ENCODE peak calls at places on chromosome 6, in six cellular contexts. One of them, this sample, is unnamed.

GRCh38 chr6:42075159-42075838 is 25.0 kb downstream of the TAF8 start:
- DNase-seq in colonic mucosa: peak; percentile 88
- DNase-seq in cardiac muscle cell: peak; percentile 83
- DNase-seq in ovary: peak; percentile 83
- DNase-seq in transverse colon: peak; percentile 84
- DNase-seq in GM23338: peak; percentile 85
- DNase-seq in this sample: peak; percentile 45

GRCh38 chr6:106168097-106168888 is 82.2 kb downstream of the PRDM1 start:
- DNase-seq in colonic mucosa: no peak
- DNase-seq in cardiac muscle cell: no peak
- DNase-seq in ovary: no peak
- DNase-seq in transverse colon: no peak
- DNase-seq in GM23338: no peak
- DNase-seq in this sample: no peak

GRCh38 chr6:165821754-165822153 is 158.7 kb upstream of the PDE10A start:
- DNase-seq in colonic mucosa: no peak
- DNase-seq in cardiac muscle cell: no peak
- DNase-seq in ovary: no peak
- DNase-seq in transverse colon: no peak
- DNase-seq in GM23338: no peak
- DNase-seq in this sample: no peak

GRCh38 chr6:2911171-2911570 is 8.1 kb upstream of the SERPINB9 start:
- DNase-seq in colonic mucosa: no peak
- DNase-seq in cardiac muscle cell: no peak
- DNase-seq in ovary: no peak
- DNase-seq in transverse colon: no peak
- DNase-seq in GM23338: no peak
- DNase-seq in this sample: no peak

GRCh38 chr6:77561768-77562314 is 91.0 kb upstream of the MEI4 start:
- DNase-seq in colonic mucosa: peak; percentile 38
- DNase-seq in cardiac muscle cell: no peak
- DNase-seq in ovary: no peak
- DNase-seq in transverse colon: no peak
- DNase-seq in GM23338: no peak
- DNase-seq in this sample: no peak

GRCh38 chr6:31752739-31753319 is 9.6 kb upstream of the SAPCD1 start:
- DNase-seq in colonic mucosa: no peak
- DNase-seq in cardiac muscle cell: peak; percentile 46
- DNase-seq in ovary: no peak
- DNase-seq in transverse colon: no peak
- DNase-seq in GM23338: no peak
- DNase-seq in this sample: no peak

GRCh38 chr6:14072084-14072483 is 45.5 kb upstream of the CD83 start:
- DNase-seq in colonic mucosa: no peak
- DNase-seq in cardiac muscle cell: peak; percentile 20
- DNase-seq in ovary: no peak
- DNase-seq in transverse colon: no peak
- DNase-seq in GM23338: no peak
- DNase-seq in this sample: no peak

GRCh38 chr6:71406871-71407860 is 118.6 kb downstream of the OGFRL1 start:
- DNase-seq in colonic mucosa: no peak
- DNase-seq in cardiac muscle cell: no peak
- DNase-seq in ovary: no peak
- DNase-seq in transverse colon: no peak
- DNase-seq in GM23338: peak; percentile 64
- DNase-seq in this sample: no peak

GRCh38 chr6:90413867-90414266 is 117.2 kb upstream of the BACH2 start:
- DNase-seq in colonic mucosa: peak; percentile 30
- DNase-seq in cardiac muscle cell: peak; percentile 37
- DNase-seq in ovary: peak; percentile 63
- DNase-seq in transverse colon: peak; percentile 33
- DNase-seq in GM23338: peak; percentile 86
- DNase-seq in this sample: peak; percentile 62

DNA sequence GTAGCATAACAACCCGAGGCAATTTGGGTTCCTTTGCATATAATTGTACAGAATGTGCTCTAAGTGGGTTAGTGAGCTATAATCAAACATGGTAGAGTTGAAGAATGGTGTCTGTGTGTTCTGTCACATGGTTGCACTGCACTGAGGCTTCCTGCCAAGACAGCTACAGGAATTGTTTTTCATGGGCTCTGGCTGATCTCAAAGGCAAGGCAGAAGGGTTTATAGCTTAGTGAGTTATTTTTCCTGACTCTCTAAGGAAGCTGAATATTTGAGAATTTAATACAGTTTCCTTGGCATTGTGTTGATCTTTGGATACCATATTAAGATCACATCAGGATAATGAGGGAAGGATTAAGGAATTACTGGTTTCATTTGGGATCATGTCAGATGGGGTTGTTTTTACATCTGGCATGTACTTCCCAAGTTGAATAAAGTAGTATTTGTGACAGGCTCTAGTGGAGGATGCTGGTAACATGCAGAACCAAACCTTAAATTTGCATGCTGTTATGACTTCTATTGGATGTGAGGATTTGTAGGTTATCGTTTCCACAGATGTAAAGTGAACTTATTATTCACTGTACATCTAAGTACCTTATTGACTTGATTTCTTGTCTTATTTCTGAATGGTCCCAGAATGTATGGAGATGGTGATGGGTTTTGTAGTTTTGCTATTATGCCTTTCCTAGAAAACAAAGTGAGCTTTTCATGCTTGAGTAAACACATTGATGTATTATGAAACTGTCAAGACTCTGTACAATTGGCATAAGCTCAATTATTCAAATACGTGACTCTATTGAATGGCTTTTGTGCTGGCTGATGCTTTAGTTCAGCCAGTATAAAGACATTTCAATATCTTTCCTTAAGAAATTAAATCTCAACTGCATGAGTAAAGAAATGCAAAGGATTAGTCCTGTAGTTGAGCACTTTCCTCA is 43.3 kb downstream of the LRRC1 start:
- DNase-seq in colonic mucosa: no peak
- DNase-seq in cardiac muscle cell: peak; percentile 16
- DNase-seq in ovary: no peak
- DNase-seq in transverse colon: no peak
- DNase-seq in GM23338: no peak
- DNase-seq in this sample: no peak
- H3K27ac ChIP-seq in colonic mucosa: no peak overlapping the region
- H3K27ac ChIP-seq in cardiac muscle cell: no peak overlapping the region
- H3K27ac ChIP-seq in ovary: no peak overlapping the region
- H3K27ac ChIP-seq in transverse colon: no peak overlapping the region
- H3K27ac ChIP-seq in GM23338: no peak overlapping the region
- H3K27ac ChIP-seq in this sample: no peak overlapping the region

GRCh38 chr6:36945301-36945700 is 9.2 kb upstream of the PI16 start:
- DNase-seq in colonic mucosa: no peak
- DNase-seq in cardiac muscle cell: no peak
- DNase-seq in ovary: no peak
- DNase-seq in transverse colon: no peak
- DNase-seq in GM23338: no peak
- DNase-seq in this sample: no peak

GRCh38 chr6:36947570-36948351 is 6.8 kb upstream of the PI16 start:
- DNase-seq in colonic mucosa: no peak
- DNase-seq in cardiac muscle cell: no peak
- DNase-seq in ovary: no peak
- DNase-seq in transverse colon: no peak
- DNase-seq in GM23338: no peak
- DNase-seq in this sample: peak; percentile 49

GRCh38 chr6:36946526-36946925 is 8.0 kb upstream of the PI16 start:
- DNase-seq in colonic mucosa: no peak
- DNase-seq in cardiac muscle cell: no peak
- DNase-seq in ovary: no peak
- DNase-seq in transverse colon: no peak
- DNase-seq in GM23338: no peak
- DNase-seq in this sample: no peak

GRCh38 chr6:36940027-36940426 is 14.5 kb upstream of the PI16 start:
- DNase-seq in colonic mucosa: no peak
- DNase-seq in cardiac muscle cell: no peak
- DNase-seq in ovary: no peak
- DNase-seq in transverse colon: no peak
- DNase-seq in GM23338: no peak
- DNase-seq in this sample: no peak

GRCh38 chr6:36944650-36945049 is 9.9 kb upstream of the PI16 start:
- DNase-seq in colonic mucosa: no peak
- DNase-seq in cardiac muscle cell: no peak
- DNase-seq in ovary: no peak
- DNase-seq in transverse colon: no peak
- DNase-seq in GM23338: no peak
- DNase-seq in this sample: no peak
- H3K36me3 ChIP-seq in colonic mucosa: no peaks in the 10 kb centered on the region
- H3K36me3 ChIP-seq in cardiac muscle cell: no peaks in the 10 kb centered on the region
- H3K36me3 ChIP-seq in ovary: no peaks in the 10 kb centered on the region
- H3K36me3 ChIP-seq in transverse colon: no peaks in the 10 kb centered on the region
- H3K36me3 ChIP-seq in GM23338: no peaks in the 10 kb centered on the region
- H3K36me3 ChIP-seq in this sample: no peaks in the 10 kb centered on the region

DNA sequence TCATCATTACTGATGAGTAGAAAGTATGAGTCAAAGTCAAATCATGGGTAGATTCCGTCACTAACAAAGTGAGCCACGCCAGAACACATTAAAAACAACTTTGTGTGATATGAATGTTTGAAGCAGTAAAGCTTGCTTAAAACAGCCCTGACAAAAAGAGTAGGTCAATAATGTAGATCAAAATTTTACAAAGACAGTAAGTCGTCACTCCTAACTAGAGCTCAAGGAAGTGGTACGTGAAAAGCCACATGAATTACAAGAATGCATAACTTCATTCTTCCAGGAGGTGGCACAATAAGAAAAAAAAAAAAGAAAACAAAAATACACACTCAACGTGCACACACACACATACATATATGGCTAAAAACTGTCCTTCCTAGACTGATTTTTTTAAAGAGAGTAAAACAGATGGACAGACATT is 69.9 kb downstream of the HACE1 start:
- DNase-seq in colonic mucosa: no peak
- DNase-seq in cardiac muscle cell: peak; percentile 77
- DNase-seq in ovary: no peak
- DNase-seq in transverse colon: no peak
- DNase-seq in GM23338: peak; percentile 41
- DNase-seq in this sample: no peak
- TF ChIP-seq CTCF in colonic mucosa: peak; percentile 31
- TF ChIP-seq CTCF in cardiac muscle cell: peak; percentile 30
- TF ChIP-seq CTCF in ovary: no peak
- TF ChIP-seq CTCF in transverse colon: no peak
- TF ChIP-seq CTCF in GM23338: peak; percentile 47
- TF ChIP-seq CTCF in this sample: peak; percentile 61

DNA sequence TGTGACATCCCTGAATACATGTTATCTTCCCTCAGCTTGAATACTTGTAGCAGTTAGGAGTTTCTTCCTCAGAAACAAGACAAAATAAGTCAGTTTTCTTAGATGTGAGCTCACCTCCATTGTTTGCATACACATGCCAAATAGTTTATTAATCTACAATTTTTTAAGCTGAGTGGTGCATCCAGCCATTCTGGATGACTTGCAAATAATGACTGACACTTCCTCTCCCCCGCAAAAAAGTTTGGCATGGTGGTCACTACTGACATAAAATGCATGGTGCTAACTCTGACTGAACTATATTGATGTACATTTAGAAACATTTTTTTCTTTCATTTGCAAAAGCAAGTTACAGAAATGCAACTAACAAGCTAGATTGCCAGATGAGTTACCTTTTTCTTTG is 55.5 kb downstream of the CYB5R4 start:
- DNase-seq in colonic mucosa: no peak
- DNase-seq in cardiac muscle cell: peak; percentile 2
- DNase-seq in ovary: no peak
- DNase-seq in transverse colon: no peak
- DNase-seq in GM23338: no peak
- DNase-seq in this sample: no peak
- H3K27ac ChIP-seq in colonic mucosa: no peak overlapping the region
- H3K27ac ChIP-seq in cardiac muscle cell: no peak overlapping the region
- H3K27ac ChIP-seq in ovary: no peak overlapping the region
- H3K27ac ChIP-seq in transverse colon: no peak overlapping the region
- H3K27ac ChIP-seq in GM23338: no peak overlapping the region
- H3K27ac ChIP-seq in this sample: no peak overlapping the region

DNA sequence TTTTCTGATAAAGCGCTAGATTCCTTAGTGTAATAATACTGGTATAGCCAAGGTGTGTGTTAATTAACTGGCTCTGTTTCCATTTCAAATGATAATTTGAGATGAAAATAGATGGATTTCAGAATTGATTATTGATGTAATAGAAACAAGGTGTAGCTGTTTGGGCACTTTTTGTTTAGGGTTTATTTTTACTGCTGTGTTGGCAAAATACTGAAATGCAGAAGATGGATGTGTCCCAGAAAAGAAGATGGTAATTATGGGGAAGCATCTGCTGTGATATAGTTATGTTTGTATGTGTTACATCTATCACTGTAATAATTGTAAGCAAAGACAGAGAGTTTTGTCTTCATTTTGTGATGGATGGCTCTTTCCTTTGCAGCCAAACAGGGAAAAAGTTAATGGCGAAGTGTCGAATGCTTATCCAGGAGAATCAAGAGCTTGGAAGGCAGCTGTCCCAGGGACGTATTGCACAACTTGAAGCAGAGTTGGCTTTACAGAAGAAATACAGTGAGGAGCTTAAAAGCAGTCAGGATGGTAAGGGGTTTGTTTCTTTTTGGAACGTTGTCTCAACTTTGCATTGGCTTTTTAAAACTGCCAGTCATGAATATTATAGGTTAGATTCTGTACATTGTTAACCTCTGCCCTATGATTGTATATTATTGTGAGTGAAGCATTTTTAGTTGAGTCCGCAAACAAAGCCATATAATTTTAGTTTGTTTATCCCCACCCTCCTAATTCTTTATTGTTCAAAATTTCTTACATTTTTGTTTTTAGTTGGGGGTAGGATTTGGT is 8.6 kb upstream of the ACAT2 start:
- DNase-seq in colonic mucosa: no peak
- DNase-seq in cardiac muscle cell: no peak
- DNase-seq in ovary: no peak
- DNase-seq in transverse colon: no peak
- DNase-seq in GM23338: no peak
- DNase-seq in this sample: no peak
- H3K36me3 ChIP-seq in colonic mucosa: peaks cover 5% of the 10 kb centered on the region
- H3K36me3 ChIP-seq in cardiac muscle cell: peaks cover 75% of the 10 kb centered on the region
- H3K36me3 ChIP-seq in ovary: no peaks in the 10 kb centered on the region
- H3K36me3 ChIP-seq in transverse colon: peaks cover 42% of the 10 kb centered on the region
- H3K36me3 ChIP-seq in GM23338: peaks cover 66% of the 10 kb centered on the region
- H3K36me3 ChIP-seq in this sample: peaks cover 34% of the 10 kb centered on the region

DNA sequence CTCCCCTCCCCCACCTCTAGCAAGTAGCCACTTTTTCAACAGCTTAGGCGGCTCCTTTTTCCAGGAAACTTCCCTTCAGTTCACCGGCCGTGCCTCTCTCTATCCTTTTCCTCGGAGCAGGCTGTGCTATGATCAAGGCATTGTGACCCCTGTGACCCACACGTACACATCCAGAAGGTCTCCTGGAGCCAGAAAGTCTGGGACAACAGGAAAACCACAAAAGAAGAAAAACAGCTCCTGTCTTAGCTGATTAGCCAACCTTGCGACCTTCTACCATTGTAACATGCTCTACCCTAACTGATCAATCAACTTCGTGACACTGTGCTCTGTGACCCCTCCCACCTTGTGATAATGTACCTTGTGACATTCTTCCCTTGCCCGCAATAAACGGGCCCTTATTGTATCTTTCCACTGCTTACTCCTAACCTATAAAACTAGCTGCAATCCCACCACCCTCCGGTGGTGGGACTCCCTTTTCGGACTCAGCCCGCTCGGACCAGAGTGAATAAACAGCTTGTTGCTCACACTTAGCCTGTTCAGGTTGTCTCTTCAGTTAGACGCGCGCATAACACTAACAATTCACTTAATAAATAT is 24.2 kb downstream of the ZNF311 start:
- DNase-seq in colonic mucosa: peak; percentile 56
- DNase-seq in cardiac muscle cell: peak; percentile 90
- DNase-seq in ovary: peak; percentile 70
- DNase-seq in transverse colon: peak; percentile 56
- DNase-seq in GM23338: peak; percentile 91
- DNase-seq in this sample: peak; percentile 38
- TF ChIP-seq CTCF in colonic mucosa: no peak
- TF ChIP-seq CTCF in cardiac muscle cell: peak; percentile 49
- TF ChIP-seq CTCF in ovary: peak; percentile 47
- TF ChIP-seq CTCF in transverse colon: peak; percentile 34
- TF ChIP-seq CTCF in GM23338: peak; percentile 51
- TF ChIP-seq CTCF in this sample: peak; percentile 21

GRCh38 chr6:84082693-84083265 is 49.2 kb downstream of the MRAP2 start:
- DNase-seq in colonic mucosa: no peak
- DNase-seq in cardiac muscle cell: peak; percentile 42
- DNase-seq in ovary: no peak
- DNase-seq in transverse colon: no peak
- DNase-seq in GM23338: peak; percentile 46
- DNase-seq in this sample: no peak
- H3K27ac ChIP-seq in colonic mucosa: no peak overlapping the region
- H3K27ac ChIP-seq in cardiac muscle cell: peak overlapping the region; percentile 77
- H3K27ac ChIP-seq in ovary: no peak overlapping the region
- H3K27ac ChIP-seq in transverse colon: no peak overlapping the region
- H3K27ac ChIP-seq in GM23338: peak overlapping the region; percentile 4
- H3K27ac ChIP-seq in this sample: no peak overlapping the region

This sample was measured in CD8-positive, alpha-beta T cell.